ENCODE peak calls at places on chromosomes 11 and 22, in ten cellular contexts. S is testis; K is effector memory CD4-positive, alpha-beta T cell; R is neural progenitor cell; I is esophagus squamous epithelium; M is heart right ventricle; A is GM23248; O is right cardiac atrium; F is RWPE2; P is right lobe of liver. E is an unnamed sample. For H3K4me1, the result is how much of the 10 kb centered on the place peaks cover.

GRCh38 chr22:36911887-36912661 is 1.4 kb upstream of the CSF2RB start:
- DNase-seq in S (no peak), K (no peak), R (no peak), I (no peak), M (no peak), A (peak), O (no peak), F (no peak), P (no peak), E (no peak)

GRCh38 chr11:113404859-113405430 is 17.4 kb downstream of the ANKK1 start:
- DNase-seq in S (no peak), K (no peak), R (no peak), I (no peak), M (no peak), A (no peak), O (no peak), F (no peak), P (no peak), E (no peak)

GRCh38 chr11:2586793-2587131 is 113.0 kb downstream of the KCNQ1OT1 start:
- DNase-seq in S (no peak), K (no peak), R (no peak), I (no peak), M (peak), A (no peak), O (peak), F (peak), P (no peak), E (no peak)

GRCh38 chr11:69352715-69353325 is 58.9 kb downstream of the MYEOV start:
- DNase-seq in S (no peak), K (no peak), R (no peak), I (no peak), M (no peak), A (peak), O (no peak), F (peak), P (peak), E (no peak)

GRCh38 chr22:37269930-37270678 is 12.2 kb upstream of the CYTH4 start:
- DNase-seq in S (no peak), K (no peak), R (no peak), I (no peak), M (no peak), A (no peak), O (peak), F (no peak), P (no peak), E (no peak)

GRCh38 chr11:58525037-58525614 is 17.2 kb upstream of the OR5B21 start:
- DNase-seq in S (no peak), K (peak), R (no peak), I (no peak), M (no peak), A (no peak), O (no peak), F (no peak), P (no peak), E (no peak)

GRCh38 chr11:48172818-48173609 is 43.6 kb upstream of the OR4B1 start:
- DNase-seq in S (peak), K (peak), R (peak), I (no peak), M (peak), A (peak), O (peak), F (no peak), P (peak), E (peak)

GRCh38 chr11:86067230-86068137 is 1.4 kb downstream of the PICALM start:
- DNase-seq in S (no peak), K (no peak), R (no peak), I (no peak), M (no peak), A (peak), O (no peak), F (no peak), P (no peak), E (no peak)

GRCh38 chr22:29269230-29269604 is 1.1 kb downstream of the EWSR1 start:
- DNase-seq in S (no peak), K (no peak), R (no peak), I (no peak), M (no peak), A (peak), O (no peak), F (no peak), P (no peak), E (no peak)

GRCh38 chr11:76654310-76654851 is 16.2 kb downstream of the LRRC32 start:
- DNase-seq in S (peak), K (no peak), R (no peak), I (no peak), M (peak), A (peak), O (peak), F (no peak), P (peak), E (peak)

GRCh38 chr11:118633979-118634378 is 26.6 kb downstream of the PHLDB1 start:
- DNase-seq in S (no peak), K (no peak), R (peak), I (no peak), M (no peak), A (peak), O (peak), F (no peak), P (no peak), E (peak)

GRCh38 chr22:17264321-17265052 is 45.3 kb upstream of the ADA2 start:
- DNase-seq in S (peak), K (no peak), R (peak), I (no peak), M (no peak), A (peak), O (peak), F (no peak), P (no peak), E (no peak)

GRCh38 chr11:77560605-77561004 is 29.1 kb upstream of the AQP11 start:
- DNase-seq in S (no peak), K (no peak), R (no peak), I (no peak), M (no peak), A (peak), O (no peak), F (no peak), P (no peak), E (no peak)

GRCh38 chr11:70255717-70256116 is 14.8 kb upstream of the PPFIA1 start:
- DNase-seq in S (no peak), K (no peak), R (no peak), I (no peak), M (no peak), A (no peak), O (no peak), F (no peak), P (no peak), E (peak)

GRCh38 chr11:6531267-6531752 is 34.2 kb downstream of the DNHD1 start:
- DNase-seq in S (no peak), K (no peak), R (peak), I (no peak), M (no peak), A (peak), O (no peak), F (no peak), P (no peak), E (no peak)

GRCh38 chr11:21625982-21626381 is 566.9 kb upstream of the ANO5 start:
- DNase-seq in S (peak), K (no peak), R (no peak), I (no peak), M (no peak), A (peak), O (peak), F (no peak), P (no peak), E (no peak)

GRCh38 chr11:130209944-130210854 is 50.6 kb downstream of the ST14 start:
- DNase-seq in S (peak), K (no peak), R (no peak), I (no peak), M (no peak), A (no peak), O (no peak), F (peak), P (peak), E (peak)

GRCh38 chr11:106691807-106692365 is 326.4 kb downstream of the GUCY1A2 start:
- DNase-seq in S (no peak), K (no peak), R (no peak), I (no peak), M (no peak), A (peak), O (no peak), F (no peak), P (no peak), E (no peak)

GRCh38 chr11:35084817-35085424 is 54.0 kb upstream of the CD44 start:
- DNase-seq in S (no peak), K (no peak), R (no peak), I (no peak), M (no peak), A (no peak), O (peak), F (no peak), P (no peak), E (no peak)

GRCh38 chr11:46216040-46216764 is 61.3 kb upstream of the CREB3L1 start:
- DNase-seq in S (no peak), K (no peak), R (no peak), I (no peak), M (no peak), A (peak), O (no peak), F (no peak), P (no peak), E (no peak)

GRCh38 chr11:67195971-67196418 is 70.3 kb upstream of the GRK2 start:
- DNase-seq in S (no peak), K (no peak), R (peak), I (no peak), M (no peak), A (peak), O (no peak), F (no peak), P (no peak), E (no peak)

GRCh38 chr11:116177521-116178220 is 595.1 kb downstream of the BUD13 start:
- DNase-seq in S (no peak), K (no peak), R (no peak), I (no peak), M (no peak), A (no peak), O (no peak), F (no peak), P (no peak), E (no peak)

GRCh38 chr22:26847816-26848215 is 190.4 kb downstream of the MIAT start:
- DNase-seq in S (no peak), K (no peak), R (no peak), I (no peak), M (no peak), A (no peak), O (no peak), F (no peak), P (no peak), E (no peak)

GRCh38 chr11:15723966-15724365 is 609.2 kb downstream of the INSC start:
- DNase-seq in S (no peak), K (no peak), R (no peak), I (no peak), M (no peak), A (no peak), O (no peak), F (no peak), P (no peak), E (no peak)

GRCh38 chr11:23413057-23413456 is 552.8 kb upstream of the CCDC179 start:
- DNase-seq in S (no peak), K (no peak), R (no peak), I (no peak), M (no peak), A (no peak), O (no peak), F (no peak), P (no peak), E (no peak)

GRCh38 chr22:23836692-23837495 is 1.9 kb downstream of the DERL3 start:
- DNase-seq in S (no peak), K (no peak), R (no peak), I (no peak), M (no peak), A (no peak), O (no peak), F (peak), P (peak), E (peak)

GRCh38 chr22:19986410-19987341 is 29.9 kb downstream of the ARVCF start:
- DNase-seq in S (peak), K (peak), R (peak), I (no peak), M (peak), A (peak), O (peak), F (no peak), P (peak), E (peak)

GRCh38 chr22:30276041-30276440 is 9.4 kb upstream of the OSM start:
- DNase-seq in S (no peak), K (no peak), R (no peak), I (no peak), M (no peak), A (no peak), O (no peak), F (no peak), P (no peak), E (no peak)

GRCh38 chr11:45880772-45881570 is 4.5 kb upstream of the MAPK8IP1 start:
- DNase-seq in S (no peak), K (no peak), R (no peak), I (no peak), M (no peak), A (no peak), O (no peak), F (no peak), P (no peak), E (no peak)

GRCh38 chr11:109998921-109999320 is 94.3 kb upstream of the ZC3H12C start:
- DNase-seq in S (no peak), K (no peak), R (no peak), I (no peak), M (no peak), A (no peak), O (no peak), F (no peak), P (no peak), E (no peak)

GRCh38 chr11:69123593-69124545 is 31.9 kb upstream of the SMIM38 start:
- DNase-seq in S (no peak), K (no peak), R (no peak), I (no peak), M (no peak), A (no peak), O (no peak), F (peak), P (no peak), E (peak)

GRCh38 chr11:64207247-64208085 is 945 bp downstream of the FERMT3 start:
- DNase-seq in S (peak), K (peak), R (peak), I (no peak), M (peak), A (peak), O (peak), F (no peak), P (peak), E (peak)

GRCh38 chr11:12430912-12431311 is 53.5 kb downstream of the PARVA start:
- DNase-seq in S (peak), K (no peak), R (no peak), I (no peak), M (no peak), A (peak), O (peak), F (peak), P (peak), E (no peak)

GRCh38 chr11:28585007-28585406 is 476.8 kb downstream of the METTL15 start:
- DNase-seq in S (no peak), K (no peak), R (no peak), I (no peak), M (no peak), A (peak), O (no peak), F (no peak), P (no peak), E (no peak)

GRCh38 chr11:5043385-5043784 is 2.9 kb upstream of the OR52J3 start:
- DNase-seq in S (no peak), K (no peak), R (no peak), I (no peak), M (no peak), A (peak), O (no peak), F (no peak), P (no peak), E (no peak)

GRCh38 chr11:65310215-65310614 is 4.5 kb upstream of the CDC42EP2 start:
- DNase-seq in S (no peak), K (no peak), R (peak), I (no peak), M (peak), A (no peak), O (peak), F (no peak), P (no peak), E (no peak)
- H3K4me1 ChIP-seq in S (under half), K (under half), R (under half), I (under half), M (half or more), A (under half), O (under half), F (under half), P (under half), E (under half)

GRCh38 chr11:111730871-111731591 is 35.2 kb downstream of the PPP2R1B start:
- DNase-seq in S (no peak), K (no peak), R (no peak), I (no peak), M (peak), A (peak), O (peak), F (no peak), P (peak), E (peak)
- H3K4me1 ChIP-seq in S (under half), K (under half), R (under half), I (under half), M (half or more), A (under half), O (under half), F (under half), P (under half), E (under half)

DNA sequence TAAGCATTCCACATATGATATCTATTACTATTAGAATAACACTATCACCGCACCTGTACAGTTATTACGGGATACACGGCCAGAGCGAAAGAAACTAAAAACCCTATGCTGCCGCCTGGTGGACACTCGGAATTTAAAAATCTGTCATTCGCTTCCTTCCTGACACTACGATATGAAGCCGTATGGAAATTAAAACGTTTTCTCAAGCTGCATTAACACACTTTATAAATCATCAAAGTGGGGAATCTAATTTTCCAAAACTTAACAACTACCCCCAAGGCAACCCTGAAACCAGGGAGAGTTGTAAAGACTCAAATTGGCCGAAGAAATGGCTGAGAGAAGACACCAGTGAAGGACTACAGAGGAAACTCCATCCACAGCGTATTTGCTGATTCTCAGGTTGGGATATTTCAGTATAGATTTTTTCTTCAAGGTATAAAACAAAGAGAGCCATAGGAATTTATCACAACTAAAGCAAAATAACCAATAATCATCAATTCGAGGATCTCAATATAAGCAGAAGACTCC is 1.4 kb downstream of the CCDC73 start:
- DNase-seq in S (peak), K (peak), R (peak), I (no peak), M (peak), A (peak), O (peak), F (no peak), P (peak), E (no peak)
- H3K4me1 ChIP-seq in S (under half), K (under half), R (under half), I (under half), M (under half), A (under half), O (under half), F (under half), P (under half), E (under half)

DNA sequence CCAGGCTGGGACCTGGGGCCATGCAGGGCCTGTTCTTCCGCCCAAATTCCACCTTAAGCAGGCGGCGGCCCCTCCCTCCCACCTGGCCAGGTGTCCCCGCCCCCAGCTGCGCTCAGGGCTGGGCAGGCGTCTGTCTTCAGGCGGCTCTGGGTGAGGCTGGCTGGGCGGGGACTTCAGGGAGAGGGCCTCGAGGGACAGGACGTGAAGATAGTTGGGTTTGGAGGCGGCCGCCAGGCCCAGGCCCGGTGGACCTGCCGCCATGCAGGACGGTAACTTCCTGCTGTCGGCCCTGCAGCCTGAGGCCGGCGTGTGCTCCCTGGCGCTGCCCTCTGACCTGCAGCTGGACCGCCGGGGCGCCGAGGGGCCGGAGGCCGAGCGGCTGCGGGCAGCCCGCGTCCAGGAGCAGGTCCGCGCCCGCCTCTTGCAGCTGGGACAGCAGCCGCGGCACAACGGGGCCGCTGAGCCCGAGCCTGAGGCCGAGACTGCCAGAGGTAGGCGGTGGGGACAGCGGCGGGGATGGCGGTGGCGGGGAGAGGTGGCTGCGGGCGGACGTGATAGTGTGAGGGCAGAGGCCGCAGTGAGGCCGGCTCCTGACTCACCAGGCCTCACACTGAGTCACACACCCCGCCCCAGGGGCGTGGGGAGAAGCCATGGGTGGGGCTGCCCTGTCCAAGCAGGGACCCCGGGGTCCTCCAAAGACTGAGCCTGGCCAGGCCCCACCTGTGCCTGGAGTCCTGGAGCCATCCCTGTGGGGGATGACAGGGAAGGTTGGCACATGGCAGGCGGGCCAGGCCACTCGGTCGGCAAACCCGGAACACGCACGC is at the start of gene PKP3:
- DNase-seq in S (no peak), K (no peak), R (peak), I (no peak), M (peak), A (peak), O (no peak), F (peak), P (no peak), E (no peak)
- H3K4me1 ChIP-seq in S (under half), K (under half), R (under half), I (under half), M (under half), A (under half), O (under half), F (under half), P (under half), E (under half)

E was measured in kidney.